ENCODE peak calls at places on chromosomes 11 and 22, in five cellular contexts. H is effector CD4-positive, alpha-beta T cell; T is HEK293T; R is AG10803; V is heart left ventricle. I is an unnamed sample.

GRCh38 chr22:38731703-38732161 is 24.1 kb downstream of the SUN2 start:
- DNase-seq in H (no peak), T (no peak), R (no peak), V (no peak), I (no peak)

GRCh38 chr11:4713241-4713640 is 8.7 kb downstream of the MMP26 start:
- DNase-seq in H (no peak), T (no peak), R (no peak), V (no peak), I (no peak)

GRCh38 chr11:129862123-129862522 is 33.3 kb downstream of the NFRKB start:
- DNase-seq in H (no peak), T (no peak), R (no peak), V (no peak), I (no peak)

GRCh38 chr11:120186799-120187591 is 23.8 kb upstream of the OAF start:
- DNase-seq in H (no peak), T (no peak), R (peak; percentile 25), V (peak; percentile 57), I (no peak)

GRCh38 chr11:128467610-128468041 is 119.7 kb downstream of the ETS1 start:
- DNase-seq in H (peak; percentile 54), T (no peak), R (peak; percentile 98), V (peak; percentile 60), I (peak; percentile 44)

GRCh38 chr11:6405039-6405667 is 13.7 kb downstream of the APBB1 start:
- DNase-seq in H (no peak), T (no peak), R (no peak), V (no peak), I (no peak)

GRCh38 chr11:601573-602245 is 14.0 kb downstream of the IRF7 start:
- DNase-seq in H (no peak), T (no peak), R (no peak), V (no peak), I (no peak)

GRCh38 chr11:12746593-12747097 is 72.4 kb downstream of the TEAD1 start:
- DNase-seq in H (no peak), T (peak; percentile 91), R (peak; percentile 29), V (peak; percentile 82), I (peak; percentile 88)

GRCh38 chr11:60946601-60947265 is 5.2 kb downstream of the SLC15A3 start:
- DNase-seq in H (no peak), T (no peak), R (peak; percentile 49), V (no peak), I (no peak)

GRCh38 chr11:12756101-12756500 is 81.9 kb downstream of the TEAD1 start:
- DNase-seq in H (no peak), T (no peak), R (no peak), V (no peak), I (no peak)

GRCh38 chr22:43945632-43946390 is 9.4 kb upstream of the SAMM50 start:
- DNase-seq in H (peak; percentile 51), T (peak; percentile 83), R (peak; percentile 65), V (peak; percentile 73), I (peak; percentile 72)

GRCh38 chr22:39317756-39318506 is 1.5 kb downstream of the RPL3 start:
- DNase-seq in H (no peak), T (no peak), R (peak; percentile 60), V (no peak), I (no peak)

GRCh38 chr11:134357545-134357839 is 25.7 kb downstream of the GLB1L2 start:
- DNase-seq in H (no peak), T (no peak), R (no peak), V (no peak), I (no peak)

GRCh38 chr11:2687782-2688191 is 12.0 kb downstream of the KCNQ1OT1 start:
- DNase-seq in H (no peak), T (no peak), R (no peak), V (peak; percentile 62), I (no peak)

GRCh38 chr11:70270877-70271634 is 566 bp downstream of the PPFIA1 start:
- DNase-seq in H (peak; percentile 40), T (peak; percentile 42), R (peak; percentile 71), V (peak; percentile 68), I (peak; percentile 64)

GRCh38 chr11:11898648-11899047 is 56.9 kb downstream of the USP47 start:
- DNase-seq in H (no peak), T (no peak), R (no peak), V (no peak), I (no peak)

GRCh38 chr11:106278391-106278790 is 200.9 kb downstream of the AASDHPPT start:
- DNase-seq in H (no peak), T (no peak), R (peak; percentile 69), V (no peak), I (no peak)

GRCh38 chr11:69088676-69089146 is 40.0 kb downstream of the TPCN2 start:
- DNase-seq in H (peak; percentile 42), T (peak; percentile 86), R (peak; percentile 68), V (peak; percentile 60), I (peak; percentile 76)

GRCh38 chr11:68843703-68844312 is 2.1 kb upstream of the CPT1A start:
- DNase-seq in H (peak; percentile 63), T (no peak), R (no peak), V (peak; percentile 93), I (peak; percentile 93)

GRCh38 chr22:49261616-49262015 is 566.1 kb downstream of the BRD1 start:
- DNase-seq in H (no peak), T (no peak), R (no peak), V (no peak), I (no peak)

GRCh38 chr11:123194308-123195181 is 503 bp downstream of the CLMP start:
- DNase-seq in H (no peak), T (peak; percentile 53), R (peak; percentile 48), V (no peak), I (peak; percentile 44)

GRCh38 chr11:4181780-4182721 is 87.5 kb downstream of the RRM1 start:
- DNase-seq in H (no peak), T (peak; percentile 73), R (peak; percentile 28), V (no peak), I (peak; percentile 75)

GRCh38 chr11:114846040-114846791 is 167.9 kb downstream of the NXPE2 start:
- DNase-seq in H (no peak), T (no peak), R (no peak), V (no peak), I (peak; percentile 75)

GRCh38 chr11:2839395-2839941 is 46.1 kb downstream of the CDKN1C start:
- DNase-seq in H (no peak), T (no peak), R (no peak), V (no peak), I (no peak)

GRCh38 chr22:27213291-27213690 is 555.9 kb downstream of the MIAT start:
- DNase-seq in H (no peak), T (no peak), R (peak; percentile 35), V (no peak), I (no peak)

GRCh38 chr22:28989035-28989464 is 72.6 kb downstream of the C22orf31 start:
- DNase-seq in H (no peak), T (no peak), R (no peak), V (no peak), I (no peak)

GRCh38 chr11:3914807-3915206 is 59.3 kb downstream of the STIM1 start:
- DNase-seq in H (no peak), T (no peak), R (peak; percentile 45), V (no peak), I (no peak)

GRCh38 chr11:1453611-1454386 is 32.8 kb downstream of the MOB2 start:
- DNase-seq in H (peak; percentile 34), T (no peak), R (no peak), V (no peak), I (peak; percentile 62)

GRCh38 chr11:127677813-127678212 is 677.2 kb upstream of the KIRREL3 start:
- DNase-seq in H (no peak), T (no peak), R (no peak), V (no peak), I (no peak)